ENCODE peak calls at places on chromosomes 6 and 20, in eight cellular contexts. I is choroid plexus epithelial cell, W is T-helper 2 cell, L is sigmoid colon, O is HEK293T, R is activated T-cell treated with anti-CD3 and anti-CD28 coated beads for 24 hours, U is OCI-M1, P is NCI-H1105. B is an unnamed sample.

GRCh38 chr6:140684776-140685550 is 1310.5 kb upstream of the CITED2 start:
- DNase-seq in L (no peak), I (no peak), U (no peak), O (no peak), R (no peak), P (no peak), W (no peak), B (no peak)

GRCh38 chr6:105431226-105431625 is 28.3 kb upstream of the PREP start:
- DNase-seq in L (no peak), P (peak; percentile 57), O (peak; percentile 38), U (peak; percentile 78), W (peak; percentile 72), I (peak; percentile 81), R (no peak), B (peak; percentile 71)

GRCh38 chr20:5746064-5746463 is 4.1 kb upstream of the SHLD1 start:
- DNase-seq in L (no peak), P (no peak), I (no peak), U (no peak), O (no peak), W (no peak), R (no peak), B (no peak)

GRCh38 chr20:58048096-58048702 is 180.3 kb downstream of the ANKRD60 start:
- DNase-seq in W (no peak), I (peak; percentile 60), U (peak; percentile 33), P (no peak), L (no peak), O (peak; percentile 39), R (no peak), B (peak; percentile 39)

GRCh38 chr20:20711413-20711812 is 1.0 kb downstream of the RALGAPA2 start:
- DNase-seq in W (peak; percentile 36), I (no peak), P (no peak), O (no peak), L (no peak), U (peak; percentile 33), R (no peak), B (no peak)

GRCh38 chr6:72776456-72776855 is 154.6 kb downstream of the KCNQ5 start:
- DNase-seq in P (no peak), I (no peak), W (no peak), L (no peak), U (no peak), R (no peak), O (no peak), B (no peak)

GRCh38 chr6:154683756-154684523 is 49.3 kb upstream of the SCAF8 start:
- DNase-seq in P (no peak), R (no peak), W (peak; percentile 29), L (no peak), U (peak; percentile 91), O (no peak), I (peak; percentile 57), B (peak; percentile 22)

GRCh38 chr6:151475653-151476523 is 17.9 kb upstream of the CCDC170 start:
- DNase-seq in I (peak; percentile 74), U (peak; percentile 83), P (peak; percentile 52), O (peak; percentile 64), R (peak; percentile 20), L (no peak), W (peak; percentile 46), B (peak; percentile 63)

GRCh38 chr6:47207261-47207660 is 102.4 kb downstream of the TNFRSF21 start:
- DNase-seq in O (no peak), I (no peak), U (no peak), P (peak; percentile 32), L (no peak), R (no peak), W (no peak), B (peak; percentile 41)

GRCh38 chr6:111943723-111944122 is 70.5 kb upstream of the FYN start:
- DNase-seq in U (no peak), L (no peak), R (no peak), W (no peak), I (no peak), P (no peak), O (no peak), B (no peak)

GRCh38 chr6:100808638-100809275 is 72.4 kb downstream of the ASCC3 start:
- DNase-seq in P (no peak), R (no peak), O (no peak), U (peak; percentile 24), W (no peak), I (peak; percentile 38), L (no peak), B (no peak)

GRCh38 chr6:78999737-79000136 is 78.3 kb downstream of the PHIP start:
- DNase-seq in O (no peak), U (peak; percentile 33), W (no peak), P (no peak), I (peak; percentile 34), R (no peak), L (no peak), B (peak; percentile 32)

GRCh38 chr20:42461965-42462593 is 727.6 kb downstream of the PTPRT start:
- DNase-seq in P (no peak), L (no peak), R (no peak), O (no peak), U (no peak), W (no peak), I (no peak), B (no peak)

GRCh38 chr6:3610206-3610605 is 141.3 kb downstream of the PXDC1 start:
- DNase-seq in U (no peak), L (no peak), R (no peak), W (no peak), I (peak; percentile 40), O (no peak), P (no peak), B (peak; percentile 85)

GRCh38 chr20:23091741-23092408 is 5.8 kb upstream of the CD93 start:
- DNase-seq in I (peak; percentile 23), W (no peak), R (no peak), P (no peak), L (no peak), O (no peak), U (peak; percentile 61), B (no peak)

GRCh38 chr6:152160346-152160745 is 352.9 kb downstream of the ESR1 start:
- DNase-seq in O (no peak), W (peak; percentile 11), I (no peak), U (no peak), P (no peak), L (no peak), R (no peak), B (no peak)

GRCh38 chr6:5059036-5059896 is 25.9 kb upstream of the PPP1R3G start:
- DNase-seq in I (no peak), R (no peak), U (no peak), O (no peak), L (no peak), W (no peak), P (no peak), B (no peak)

GRCh38 chr6:43481591-43482242 is 4.3 kb downstream of the TJAP1 start:
- DNase-seq in P (no peak), U (no peak), W (no peak), O (no peak), R (no peak), I (no peak), L (no peak), B (no peak)

GRCh38 chr6:7107578-7108195 is at the start of gene RREB1:
- DNase-seq in U (peak; percentile 85), I (peak; percentile 57), O (peak; percentile 71), R (peak; percentile 49), L (peak; percentile 85), P (no peak), W (peak; percentile 82), B (peak; percentile 71)

GRCh38 chr6:168848797-168849196 is 404.8 kb downstream of the THBS2 start:
- DNase-seq in P (no peak), U (no peak), R (no peak), L (no peak), W (no peak), I (no peak), O (no peak), B (no peak)

GRCh38 chr6:14671261-14671681 is 553.7 kb downstream of the CD83 start:
- DNase-seq in W (no peak), R (no peak), P (no peak), U (no peak), I (peak; percentile 84), L (peak; percentile 70), O (no peak), B (peak; percentile 59)

GRCh38 chr6:149235130-149235561 is 82.4 kb upstream of the TAB2 start:
- DNase-seq in O (peak; percentile 69), W (no peak), L (no peak), R (no peak), I (peak; percentile 96), P (peak; percentile 61), U (peak; percentile 50), B (peak; percentile 73)

GRCh38 chr20:37954626-37955025 is 51.7 kb downstream of the VSTM2L start:
- DNase-seq in I (no peak), O (no peak), R (no peak), W (no peak), L (no peak), U (no peak), P (no peak), B (no peak)

GRCh38 chr6:56604186-56604585 is 38.5 kb downstream of the DST start:
- DNase-seq in P (no peak), U (no peak), O (no peak), R (no peak), L (no peak), W (no peak), I (no peak), B (no peak)

GRCh38 chr20:21396045-21396893 is 1.1 kb downstream of the NKX2-4 start:
- DNase-seq in R (no peak), W (peak; percentile 54), I (no peak), P (peak; percentile 62), L (no peak), O (no peak), U (no peak), B (no peak)

GRCh38 chr20:1793821-1794220 is 101.4 kb upstream of the SIRPA start:
- DNase-seq in O (no peak), U (no peak), L (no peak), W (no peak), P (no peak), I (no peak), R (no peak), B (no peak)

GRCh38 chr6:24854077-24854670 is 55.5 kb upstream of the ARMH2 start:
- DNase-seq in P (no peak), L (no peak), O (no peak), I (no peak), U (peak; percentile 59), W (no peak), R (no peak), B (no peak)

GRCh38 chr20:47020231-47020630 is 125.6 kb downstream of the EYA2 start:
- DNase-seq in U (peak; percentile 22), R (no peak), I (peak; percentile 32), W (no peak), O (no peak), L (no peak), P (no peak), B (peak; percentile 34)

GRCh38 chr6:137475103-137475502 is 19.1 kb downstream of the OLIG3 start:
- DNase-seq in R (no peak), P (no peak), U (peak; percentile 8), I (no peak), O (peak; percentile 24), W (no peak), L (no peak), B (no peak)

GRCh38 chr6:23183846-23184245 is 614.5 kb downstream of the HDGFL1 start:
- DNase-seq in P (no peak), O (no peak), U (no peak), I (no peak), W (no peak), R (no peak), L (no peak), B (no peak)

GRCh38 chr6:170590725-170591124 is 6.3 kb upstream of the PDCD2 start:
- DNase-seq in P (no peak), O (no peak), U (no peak), L (no peak), I (no peak), R (no peak), W (no peak), B (no peak)

GRCh38 chr6:154234019-154234772 is 122.4 kb downstream of the IPCEF1 start:
- DNase-seq in O (no peak), P (no peak), W (no peak), R (no peak), U (no peak), L (no peak), I (no peak), B (no peak)

GRCh38 chr6:158468666-158469065 is 91.2 kb upstream of the TMEM181 start:
- DNase-seq in I (no peak), U (no peak), W (no peak), O (no peak), R (no peak), L (no peak), P (peak; percentile 45), B (peak; percentile 61)

GRCh38 chr20:7361321-7361720 is 578.9 kb downstream of the HAO1 start:
- DNase-seq in R (no peak), O (no peak), L (no peak), P (no peak), I (no peak), W (no peak), U (no peak), B (no peak)